ENCODE peak calls at places on chromosomes 5 and 9, in nine cellular contexts. V, S, Y, C, G, M, R, L and W are unnamed samples.

GRCh38 chr5:72940082-72940481 is 15.8 kb upstream of the FCHO2 start:
- DNase-seq in V (no peak), S (no peak), Y (no peak), C (no peak), G (no peak), M (no peak), R (no peak), L (no peak), W (no peak)

GRCh38 chr5:84204772-84205171 is 179.9 kb downstream of the EDIL3 start:
- DNase-seq in V (no peak), S (no peak), Y (no peak), C (no peak), G (no peak), M (no peak), R (no peak), L (no peak), W (no peak)

GRCh38 chr5:59712836-59713487 is 180.6 kb downstream of the PDE4D start:
- DNase-seq in V (no peak), S (no peak), Y (no peak), C (no peak), G (no peak), M (no peak), R (no peak), L (no peak), W (no peak)

GRCh38 chr9:128683340-128684064 is 5.5 kb upstream of the SET start:
- DNase-seq in V (peak; percentile 81), S (peak; percentile 54), Y (peak; percentile 86), C (no peak), G (no peak), M (peak; percentile 97), R (no peak), L (no peak), W (no peak)

GRCh38 chr9:72022846-72023245 is 37.6 kb downstream of the C9orf57 start:
- DNase-seq in V (no peak), S (no peak), Y (peak; percentile 89), C (no peak), G (no peak), M (no peak), R (no peak), L (no peak), W (no peak)

GRCh38 chr5:157961828-157962390 is 103.0 kb upstream of the CLINT1 start:
- DNase-seq in V (no peak), S (no peak), Y (peak; percentile 18), C (no peak), G (no peak), M (no peak), R (no peak), L (no peak), W (no peak)

GRCh38 chr5:154176191-154176590 is 14.3 kb upstream of the GALNT10 start:
- DNase-seq in V (no peak), S (peak; percentile 34), Y (no peak), C (no peak), G (no peak), M (no peak), R (no peak), L (no peak), W (no peak)

GRCh38 chr9:105431413-105432246 is 16.2 kb upstream of the FSD1L start:
- DNase-seq in V (no peak), S (no peak), Y (no peak), C (no peak), G (no peak), M (no peak), R (no peak), L (no peak), W (no peak)

GRCh38 chr9:114735732-114736131 is 53.7 kb upstream of the TEX48 start:
- DNase-seq in V (no peak), S (no peak), Y (no peak), C (no peak), G (no peak), M (no peak), R (no peak), L (no peak), W (no peak)

GRCh38 chr9:114737118-114737517 is 55.1 kb upstream of the TEX48 start:
- DNase-seq in V (no peak), S (no peak), Y (no peak), C (no peak), G (no peak), M (no peak), R (no peak), L (no peak), W (no peak)

GRCh38 chr9:114742947-114743346 is 61.0 kb upstream of the TEX48 start:
- DNase-seq in V (no peak), S (no peak), Y (no peak), C (no peak), G (no peak), M (no peak), R (no peak), L (no peak), W (no peak)

GRCh38 chr9:114743446-114743845 is 61.5 kb upstream of the TEX48 start:
- DNase-seq in V (no peak), S (no peak), Y (no peak), C (no peak), G (no peak), M (no peak), R (no peak), L (no peak), W (peak; percentile 80)

DNA sequence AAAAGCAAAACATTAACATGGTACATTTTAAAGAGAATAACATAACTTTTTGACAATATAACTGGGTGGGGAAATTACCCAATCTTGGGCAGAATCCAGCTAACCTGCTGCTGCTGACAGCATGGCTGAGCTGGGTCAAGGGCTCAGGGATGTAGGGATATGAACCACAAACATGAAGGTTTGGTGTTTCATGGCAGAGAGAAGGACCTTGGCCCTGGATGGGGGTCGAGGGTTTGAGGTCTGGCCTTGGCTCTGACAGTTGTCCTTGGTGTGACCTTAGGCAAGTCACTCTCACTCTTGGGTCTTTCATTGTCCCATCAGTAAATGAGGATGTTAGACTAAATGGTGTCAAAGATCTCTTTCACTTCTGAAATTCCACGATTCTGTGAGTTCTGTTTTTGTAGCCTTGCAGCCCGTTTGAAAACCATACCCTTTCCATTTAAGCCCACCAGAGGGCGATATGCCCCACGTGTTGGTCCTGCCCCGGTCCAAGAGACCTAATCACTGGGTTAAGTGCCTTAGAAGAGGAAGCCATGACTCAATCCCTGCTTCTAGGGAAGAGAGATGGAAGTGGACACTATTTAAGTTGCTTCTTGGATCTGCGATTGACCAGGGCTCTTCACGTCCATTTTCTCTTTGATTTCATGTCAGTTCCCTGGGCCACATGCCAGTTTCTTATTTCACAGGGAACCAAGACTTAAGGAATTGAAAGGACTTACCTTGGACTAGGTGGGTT is 56.8 kb upstream of the TEX48 start:
- DNase-seq in V (no peak), S (peak; percentile 66), Y (peak; percentile 78), C (peak; percentile 66), G (peak; percentile 51), M (peak; percentile 65), R (peak; percentile 46), L (peak; percentile 63), W (peak; percentile 95)
- TF ChIP-seq CTCF in V (peak; percentile 73), S (peak; percentile 94), Y (peak; percentile 81), C (peak; percentile 86), G (peak; percentile 63), M (peak; percentile 90), R (peak; percentile 90), L (peak; percentile 78), W (peak; percentile 83)

GRCh38 chr9:4984171-4984570 is 901 bp upstream of the JAK2 start:
- DNase-seq in V (no peak), S (no peak), Y (no peak), C (no peak), G (no peak), M (no peak), R (peak; percentile 21), L (peak; percentile 19), W (no peak)

GRCh38 chr9:4983541-4984165 is 1.4 kb upstream of the JAK2 start:
- DNase-seq in V (no peak), S (no peak), Y (no peak), C (no peak), G (no peak), M (no peak), R (peak; percentile 32), L (no peak), W (no peak)

GRCh38 chr9:4986291-4986690 is 1.2 kb downstream of the JAK2 start:
- DNase-seq in V (no peak), S (no peak), Y (no peak), C (no peak), G (no peak), M (no peak), R (no peak), L (no peak), W (no peak)

GRCh38 chr9:4985376-4986266 is 549 bp downstream of the JAK2 start:
- DNase-seq in V (peak; percentile 80), S (peak; percentile 48), Y (peak; percentile 52), C (peak; percentile 60), G (no peak), M (peak; percentile 45), R (no peak), L (peak; percentile 4), W (no peak)

DNA sequence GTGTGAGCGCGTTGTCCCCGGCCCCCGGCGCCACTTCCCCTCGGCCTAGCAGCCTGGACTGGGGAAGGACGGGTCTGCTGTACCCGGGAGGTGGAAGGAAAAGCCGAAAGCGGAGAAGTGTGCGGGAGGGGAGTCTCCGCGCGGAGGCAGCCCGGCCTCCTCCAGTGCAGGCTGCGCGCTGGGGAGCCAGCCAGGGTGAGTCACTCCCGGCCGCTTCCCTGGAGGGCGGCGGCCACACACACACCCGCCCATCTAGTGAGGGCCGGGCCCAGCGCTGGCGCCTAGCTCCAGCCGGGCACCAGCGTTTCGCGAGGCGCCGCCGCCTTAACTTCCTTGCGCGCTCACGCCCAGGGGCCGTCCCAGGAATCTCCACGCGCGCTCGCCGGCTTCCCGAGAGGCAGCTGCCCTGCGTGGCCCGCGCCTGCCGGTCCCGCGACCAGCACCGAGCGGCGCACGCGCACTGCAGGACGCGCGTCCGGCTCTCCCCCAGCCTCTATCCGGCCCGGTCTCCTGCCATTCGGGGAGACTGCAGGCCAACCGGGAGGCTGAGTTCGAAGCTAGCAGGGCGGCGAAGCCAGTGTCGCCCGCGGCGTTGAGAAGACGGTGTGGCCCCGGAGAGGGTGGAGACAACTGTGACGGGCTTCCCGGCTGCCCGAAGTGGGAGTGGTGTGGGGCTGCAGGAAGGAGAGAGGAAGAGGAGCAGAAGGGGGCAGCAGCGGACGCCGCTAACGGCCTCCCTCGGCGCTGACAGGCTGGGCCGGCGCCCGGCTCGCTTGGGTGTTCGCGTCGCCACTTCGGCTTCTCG is at the start of gene JAK2:
- DNase-seq in V (peak; percentile 95), S (peak; percentile 89), Y (peak; percentile 95), C (peak; percentile 95), G (peak; percentile 76), M (peak; percentile 91), R (peak; percentile 88), L (peak; percentile 80), W (peak; percentile 97)
- H3K4me1 ChIP-seq in V (peaks cover 40% of the 10 kb centered on the region), S (peaks cover 10% of the 10 kb centered on the region), Y (peaks cover 23% of the 10 kb centered on the region), C (peaks cover 46% of the 10 kb centered on the region), G (peaks cover 24% of the 10 kb centered on the region), M (peaks cover 3% of the 10 kb centered on the region), R (peaks cover 41% of the 10 kb centered on the region), L (peaks cover 22% of the 10 kb centered on the region), W (peaks cover 45% of the 10 kb centered on the region)

GRCh38 chr9:98644011-98644410 is 64.7 kb downstream of the GABBR2 start:
- DNase-seq in V (no peak), S (no peak), Y (no peak), C (no peak), G (no peak), M (no peak), R (no peak), L (no peak), W (no peak)

GRCh38 chr9:98640394-98640793 is 68.3 kb downstream of the GABBR2 start:
- DNase-seq in V (no peak), S (no peak), Y (no peak), C (no peak), G (no peak), M (no peak), R (no peak), L (no peak), W (no peak)

GRCh38 chr9:98639133-98639532 is 69.6 kb downstream of the GABBR2 start:
- DNase-seq in V (no peak), S (no peak), Y (no peak), C (no peak), G (no peak), M (no peak), R (no peak), L (no peak), W (no peak)

GRCh38 chr9:98641675-98642074 is 67.1 kb downstream of the GABBR2 start:
- DNase-seq in V (no peak), S (no peak), Y (no peak), C (no peak), G (no peak), M (no peak), R (no peak), L (no peak), W (no peak)

DNA sequence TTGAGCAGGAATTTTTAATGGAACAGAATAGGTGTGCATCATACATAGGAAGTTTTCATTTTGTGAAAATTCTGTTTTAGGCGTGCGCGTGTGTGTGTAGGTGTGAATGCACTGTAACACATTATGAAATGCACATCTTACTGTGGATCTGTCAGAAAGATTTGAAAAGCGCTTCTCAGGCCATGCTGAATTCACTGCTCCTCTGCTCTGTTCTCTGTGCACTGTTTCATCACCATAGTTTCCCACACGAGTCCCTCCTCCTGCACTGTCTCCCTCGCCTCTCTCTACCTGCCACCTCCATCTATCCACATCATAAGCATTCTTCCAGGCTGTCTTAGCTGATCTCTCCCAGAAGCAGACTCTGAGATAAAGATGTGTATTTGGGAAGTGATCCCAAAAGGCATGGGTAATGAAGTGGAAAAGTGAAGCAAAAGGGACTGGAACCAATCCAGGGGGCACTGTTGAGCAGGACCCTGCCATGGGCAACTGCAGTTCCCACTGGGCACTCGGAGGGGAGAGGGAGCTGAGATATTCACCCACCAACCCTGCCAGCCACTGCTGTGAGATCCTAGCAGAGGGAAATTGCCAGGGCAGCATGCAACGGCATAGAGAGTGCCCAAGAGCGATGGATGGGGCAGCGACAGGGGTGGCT is 65.9 kb downstream of the GABBR2 start:
- DNase-seq in V (no peak), S (no peak), Y (no peak), C (no peak), G (no peak), M (peak; percentile 61), R (no peak), L (no peak), W (no peak)
- TF ChIP-seq CTCF in V (no peak), S (no peak), Y (no peak), C (no peak), G (no peak), M (peak; percentile 68), R (no peak), L (peak; percentile 27), W (no peak)

DNA sequence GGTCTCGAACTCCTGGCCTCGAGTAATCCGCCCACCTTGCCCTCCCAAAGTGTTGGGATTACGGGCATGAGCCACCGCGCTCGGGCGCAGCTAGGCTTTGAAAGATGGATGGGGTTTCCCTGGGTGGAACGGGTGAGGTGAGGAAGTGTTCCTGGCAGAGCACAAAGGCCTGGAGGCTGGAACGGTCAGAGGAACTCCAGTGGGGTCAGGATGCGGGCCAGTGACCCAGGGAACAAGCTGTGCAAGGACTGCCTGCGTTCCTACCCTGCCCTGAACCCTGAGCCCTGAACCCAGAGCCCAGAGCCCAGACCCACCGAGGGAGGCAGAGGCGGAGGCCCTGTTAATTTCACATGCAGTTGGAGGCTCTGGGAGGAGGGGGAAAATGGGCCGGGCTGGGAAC is 23.4 kb downstream of the NCS1 start:
- DNase-seq in V (no peak), S (no peak), Y (no peak), C (no peak), G (no peak), M (no peak), R (no peak), L (no peak), W (no peak)
- H3K4me1 ChIP-seq in V (peaks cover 45% of the 10 kb centered on the region), S (no peaks in the 10 kb centered on the region), Y (peaks cover 57% of the 10 kb centered on the region), C (no peaks in the 10 kb centered on the region), G (no peaks in the 10 kb centered on the region), M (no peaks in the 10 kb centered on the region), R (peaks cover 26% of the 10 kb centered on the region), L (no peaks in the 10 kb centered on the region), W (peaks cover 100% of the 10 kb centered on the region)